ENCODE peak calls at places on chromosomes 2 and 18, in four cellular contexts. One of them, this sample, is unnamed.

GRCh38 chr2:224017976-224018375 is 21.1 kb downstream of the SERPINE2 start:
- DNase-seq in HepG2: no peak
- DNase-seq in K562: no peak
- DNase-seq in GM12878: no peak
- DNase-seq in this sample: no peak

GRCh38 chr2:207879536-207879935 is 109.8 kb upstream of the FZD5 start:
- DNase-seq in HepG2: peak
- DNase-seq in K562: no peak
- DNase-seq in GM12878: no peak
- DNase-seq in this sample: no peak

GRCh38 chr18:32576296-32576916 is 105.7 kb upstream of the GAREM1 start:
- DNase-seq in HepG2: peak
- DNase-seq in K562: no peak
- DNase-seq in GM12878: no peak
- DNase-seq in this sample: peak

GRCh38 chr2:238925816-238926215 is 77.9 kb downstream of the TWIST2 start:
- DNase-seq in HepG2: no peak
- DNase-seq in K562: no peak
- DNase-seq in GM12878: no peak
- DNase-seq in this sample: no peak

GRCh38 chr2:74935883-74936483 is 22.5 kb upstream of the POLE4 start:
- DNase-seq in HepG2: no peak
- DNase-seq in K562: no peak
- DNase-seq in GM12878: no peak
- DNase-seq in this sample: no peak

GRCh38 chr2:158497486-158497885 is 40.7 kb downstream of the PKP4 start:
- DNase-seq in HepG2: peak
- DNase-seq in K562: no peak
- DNase-seq in GM12878: no peak
- DNase-seq in this sample: no peak

GRCh38 chr18:58862851-58863538 is 1.7 kb upstream of the ZNF532 start:
- DNase-seq in HepG2: no peak
- DNase-seq in K562: no peak
- DNase-seq in GM12878: no peak
- DNase-seq in this sample: no peak

GRCh38 chr2:8078760-8079159 is 603.1 kb upstream of the ID2 start:
- DNase-seq in HepG2: no peak
- DNase-seq in K562: no peak
- DNase-seq in GM12878: no peak
- DNase-seq in this sample: no peak

GRCh38 chr2:121735520-121736074 is 1.1 kb downstream of the NIFK start:
- DNase-seq in HepG2: no peak
- DNase-seq in K562: no peak
- DNase-seq in GM12878: no peak
- DNase-seq in this sample: no peak

GRCh38 chr18:59229681-59230443 is 9.9 kb downstream of the GRP start:
- DNase-seq in HepG2: no peak
- DNase-seq in K562: no peak
- DNase-seq in GM12878: no peak
- DNase-seq in this sample: no peak

GRCh38 chr2:221572821-221573429 is 821 bp upstream of the EPHA4 start:
- DNase-seq in HepG2: no peak
- DNase-seq in K562: no peak
- DNase-seq in GM12878: no peak
- DNase-seq in this sample: no peak

GRCh38 chr2:82675186-82675585 is 1783.9 kb downstream of the SUCLG1 start:
- DNase-seq in HepG2: no peak
- DNase-seq in K562: no peak
- DNase-seq in GM12878: no peak
- DNase-seq in this sample: no peak

GRCh38 chr18:10377956-10378355 is 76.5 kb upstream of the APCDD1 start:
- DNase-seq in HepG2: no peak
- DNase-seq in K562: no peak
- DNase-seq in GM12878: no peak
- DNase-seq in this sample: no peak

GRCh38 chr2:216555274-216555673 is 56.6 kb downstream of the RPL37A start:
- DNase-seq in HepG2: no peak
- DNase-seq in K562: no peak
- DNase-seq in GM12878: no peak
- DNase-seq in this sample: no peak

GRCh38 chr2:186862869-186863709 is 14.1 kb upstream of the ZSWIM2 start:
- DNase-seq in HepG2: peak
- DNase-seq in K562: peak
- DNase-seq in GM12878: no peak
- DNase-seq in this sample: no peak

GRCh38 chr2:8544786-8545631 is 136.8 kb upstream of the ID2 start:
- DNase-seq in HepG2: peak
- DNase-seq in K562: peak
- DNase-seq in GM12878: peak
- DNase-seq in this sample: peak

GRCh38 chr18:8808001-8808400 is 102.6 kb downstream of the MTCL1 start:
- DNase-seq in HepG2: no peak
- DNase-seq in K562: no peak
- DNase-seq in GM12878: no peak
- DNase-seq in this sample: no peak

GRCh38 chr2:84515788-84516187 is 510 bp upstream of the DNAH6 start:
- DNase-seq in HepG2: no peak
- DNase-seq in K562: no peak
- DNase-seq in GM12878: no peak
- DNase-seq in this sample: no peak

GRCh38 chr2:64688909-64689308 is 35.2 kb upstream of the SERTAD2 start:
- DNase-seq in HepG2: peak
- DNase-seq in K562: no peak
- DNase-seq in GM12878: no peak
- DNase-seq in this sample: no peak

GRCh38 chr2:141522702-141523101 is 608.1 kb downstream of the LRP1B start:
- DNase-seq in HepG2: no peak
- DNase-seq in K562: no peak
- DNase-seq in GM12878: no peak
- DNase-seq in this sample: no peak

GRCh38 chr2:164066095-164066494 is 330.3 kb upstream of the FIGN start:
- DNase-seq in HepG2: no peak
- DNase-seq in K562: no peak
- DNase-seq in GM12878: no peak
- DNase-seq in this sample: no peak

GRCh38 chr2:85173909-85174308 is 40.7 kb downstream of the TCF7L1 start:
- DNase-seq in HepG2: no peak
- DNase-seq in K562: no peak
- DNase-seq in GM12878: no peak
- DNase-seq in this sample: no peak

GRCh38 chr18:55494899-55495298 is 93.1 kb downstream of the TCF4 start:
- DNase-seq in HepG2: no peak
- DNase-seq in K562: no peak
- DNase-seq in GM12878: no peak
- DNase-seq in this sample: no peak

GRCh38 chr2:133568172-133568571 is at the start of gene NCKAP5:
- DNase-seq in HepG2: no peak
- DNase-seq in K562: no peak
- DNase-seq in GM12878: no peak
- DNase-seq in this sample: no peak

DNA sequence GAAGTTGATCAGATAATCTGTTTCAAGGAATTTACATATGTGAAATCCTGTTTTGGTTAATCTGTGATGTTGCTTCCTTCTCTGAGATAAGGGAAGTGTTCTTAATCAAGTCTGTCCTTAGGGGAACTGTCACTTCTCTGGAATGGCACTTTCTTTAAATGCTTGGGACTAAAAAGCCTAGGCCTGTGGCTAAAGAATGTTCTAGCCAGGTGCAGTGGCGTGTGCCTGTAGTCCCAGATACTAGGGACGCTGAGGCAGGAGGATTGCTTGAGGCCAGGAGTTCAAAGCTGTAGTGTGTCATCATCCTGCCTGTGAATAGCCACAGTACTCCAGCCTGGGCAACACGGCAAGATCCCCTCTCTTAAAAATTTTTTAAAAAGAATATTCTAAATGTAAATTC is 217.6 kb upstream of the SIX3 start:
- DNase-seq in HepG2: no peak
- DNase-seq in K562: no peak
- DNase-seq in GM12878: no peak
- DNase-seq in this sample: no peak
- TF ChIP-seq NR2C2 in HepG2: no peak
- TF ChIP-seq NR2C2 in K562: no peak
- TF ChIP-seq NR2C2 in GM12878: no peak
- TF ChIP-seq NR2C2 in this sample: no peak

DNA sequence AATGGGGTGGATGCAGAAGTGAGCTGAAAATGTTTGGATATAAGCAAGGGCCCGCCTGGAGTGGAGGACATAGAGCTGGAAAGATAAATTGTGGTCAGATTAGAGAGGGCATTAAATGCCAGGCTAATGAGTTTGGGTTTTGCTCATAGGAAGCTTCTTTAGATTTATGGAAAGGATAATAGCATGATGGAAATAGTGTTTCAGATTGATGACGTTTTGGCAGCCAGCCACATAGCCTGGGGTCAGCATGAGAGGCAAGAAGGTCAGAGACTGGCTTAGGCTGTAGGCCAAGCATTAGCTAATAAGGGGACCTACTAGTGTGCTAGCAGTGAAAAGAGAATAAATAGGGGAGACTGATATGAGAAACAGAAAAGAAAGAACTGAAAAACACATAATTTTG is 321.6 kb downstream of the STK39 start:
- DNase-seq in HepG2: no peak
- DNase-seq in K562: no peak
- DNase-seq in GM12878: no peak
- DNase-seq in this sample: no peak
- TF ChIP-seq CREB1 in HepG2: no peak
- TF ChIP-seq CREB1 in K562: no peak
- TF ChIP-seq CREB1 in GM12878: no peak
- TF ChIP-seq CREB1 in this sample: no peak

GRCh38 chr2:45469314-45470099 is 141.6 kb downstream of the SRBD1 start:
- DNase-seq in HepG2: peak
- DNase-seq in K562: no peak
- DNase-seq in GM12878: no peak
- DNase-seq in this sample: no peak
- TF ChIP-seq USF2 in HepG2: no peak
- TF ChIP-seq USF2 in K562: no peak
- TF ChIP-seq USF2 in GM12878: no peak
- TF ChIP-seq USF2 in this sample: no peak

GRCh38 chr2:99602475-99602874 is 112.7 kb upstream of the REV1 start:
- DNase-seq in HepG2: no peak
- DNase-seq in K562: no peak
- DNase-seq in GM12878: no peak
- DNase-seq in this sample: no peak

GRCh38 chr2:99597616-99598015 is 107.8 kb upstream of the REV1 start:
- DNase-seq in HepG2: no peak
- DNase-seq in K562: no peak
- DNase-seq in GM12878: no peak
- DNase-seq in this sample: no peak

GRCh38 chr2:99605036-99605435 is 115.2 kb upstream of the REV1 start:
- DNase-seq in HepG2: no peak
- DNase-seq in K562: no peak
- DNase-seq in GM12878: no peak
- DNase-seq in this sample: no peak

GRCh38 chr2:99598435-99598834 is 108.6 kb upstream of the REV1 start:
- DNase-seq in HepG2: no peak
- DNase-seq in K562: no peak
- DNase-seq in GM12878: no peak
- DNase-seq in this sample: peak

DNA sequence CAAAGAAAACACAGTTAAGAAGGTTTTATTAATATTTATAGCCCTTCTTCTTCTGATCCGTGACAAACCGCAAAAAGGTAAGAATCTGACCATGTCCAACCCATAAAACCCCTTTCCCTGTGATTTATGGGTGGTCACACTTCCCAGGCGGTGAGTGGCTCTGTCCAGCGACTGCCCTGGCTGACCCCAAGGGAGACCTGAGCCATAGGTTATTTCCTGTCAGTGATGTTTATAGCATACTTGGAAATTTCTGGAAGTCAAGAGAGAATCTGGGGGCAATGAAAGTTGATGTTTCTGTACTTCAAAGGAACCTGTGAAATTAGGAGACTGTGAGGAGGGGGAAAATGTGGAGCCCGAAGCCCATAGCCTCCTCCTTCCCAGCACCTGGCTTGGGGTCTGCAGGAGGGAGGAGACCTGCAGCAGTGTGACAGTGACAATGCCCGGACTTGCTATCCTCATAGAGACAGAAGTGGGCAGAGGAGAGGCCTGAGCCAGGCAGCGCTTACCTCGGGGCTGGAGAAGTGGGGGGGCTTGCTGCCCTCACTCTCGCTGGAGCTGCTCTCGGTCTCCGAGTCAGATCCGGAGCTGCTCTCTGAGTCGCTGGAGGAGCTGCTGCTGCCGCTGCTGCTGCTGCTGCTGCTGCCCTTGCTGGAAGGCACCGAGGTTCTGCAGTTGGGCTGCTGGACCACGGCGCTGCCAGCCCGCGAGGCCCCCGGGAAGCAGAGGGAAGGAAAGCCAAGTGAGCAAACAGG is 111.3 kb upstream of the REV1 start:
- DNase-seq in HepG2: no peak
- DNase-seq in K562: no peak
- DNase-seq in GM12878: no peak
- DNase-seq in this sample: no peak
- TF ChIP-seq NR2C2 in HepG2: no peak
- TF ChIP-seq NR2C2 in K562: no peak
- TF ChIP-seq NR2C2 in GM12878: no peak
- TF ChIP-seq NR2C2 in this sample: no peak

This sample was measured in WTC11.